ENCODE peak calls at places on chromosomes 13 and 19, in nine cellular contexts. One of them, this sample, is unnamed.

GRCh38 chr13:59690857-59691500 is 472.7 kb downstream of the DIAPH3 start:
- DNase-seq in DMS153: no peak
- DNase-seq in NCI-H345: no peak
- DNase-seq in stimulated activated CD4-positive, alpha-beta T cell treated with anti-CD3 and anti-CD28 coated beads, Interleukin-4, amount 100 ng/mL, for 48 hours: no peak
- DNase-seq in amygdala: no peak
- DNase-seq in ovary: no peak
- DNase-seq in type B pancreatic cell: no peak
- DNase-seq in right cardiac atrium: no peak
- DNase-seq in tibial artery: no peak
- DNase-seq in this sample: no peak

GRCh38 chr13:62837895-62838294 is 1422.2 kb upstream of the PCDH20 start:
- DNase-seq in DMS153: no peak
- DNase-seq in NCI-H345: no peak
- DNase-seq in stimulated activated CD4-positive, alpha-beta T cell treated with anti-CD3 and anti-CD28 coated beads, Interleukin-4, amount 100 ng/mL, for 48 hours: no peak
- DNase-seq in amygdala: no peak
- DNase-seq in ovary: no peak
- DNase-seq in type B pancreatic cell: no peak
- DNase-seq in right cardiac atrium: no peak
- DNase-seq in tibial artery: no peak
- DNase-seq in this sample: no peak

GRCh38 chr19:19602713-19603320 is 15.7 kb downstream of the PBX4 start:
- DNase-seq in DMS153: no peak
- DNase-seq in NCI-H345: no peak
- DNase-seq in stimulated activated CD4-positive, alpha-beta T cell treated with anti-CD3 and anti-CD28 coated beads, Interleukin-4, amount 100 ng/mL, for 48 hours: no peak
- DNase-seq in amygdala: no peak
- DNase-seq in ovary: no peak
- DNase-seq in type B pancreatic cell: no peak
- DNase-seq in right cardiac atrium: no peak
- DNase-seq in tibial artery: no peak
- DNase-seq in this sample: no peak

GRCh38 chr19:57280913-57281425 is 684 bp downstream of the ZNF460 start:
- DNase-seq in DMS153: no peak
- DNase-seq in NCI-H345: peak
- DNase-seq in stimulated activated CD4-positive, alpha-beta T cell treated with anti-CD3 and anti-CD28 coated beads, Interleukin-4, amount 100 ng/mL, for 48 hours: no peak
- DNase-seq in amygdala: no peak
- DNase-seq in ovary: peak
- DNase-seq in type B pancreatic cell: no peak
- DNase-seq in right cardiac atrium: no peak
- DNase-seq in tibial artery: no peak
- DNase-seq in this sample: no peak

GRCh38 chr13:101783554-101783953 is 331.1 kb downstream of the ITGBL1 start:
- DNase-seq in DMS153: no peak
- DNase-seq in NCI-H345: no peak
- DNase-seq in stimulated activated CD4-positive, alpha-beta T cell treated with anti-CD3 and anti-CD28 coated beads, Interleukin-4, amount 100 ng/mL, for 48 hours: no peak
- DNase-seq in amygdala: no peak
- DNase-seq in ovary: no peak
- DNase-seq in type B pancreatic cell: no peak
- DNase-seq in right cardiac atrium: no peak
- DNase-seq in tibial artery: no peak
- DNase-seq in this sample: no peak

GRCh38 chr19:56603829-56604228 is 8.7 kb downstream of the ZNF71 start:
- DNase-seq in DMS153: no peak
- DNase-seq in NCI-H345: no peak
- DNase-seq in stimulated activated CD4-positive, alpha-beta T cell treated with anti-CD3 and anti-CD28 coated beads, Interleukin-4, amount 100 ng/mL, for 48 hours: no peak
- DNase-seq in amygdala: peak
- DNase-seq in ovary: no peak
- DNase-seq in type B pancreatic cell: no peak
- DNase-seq in right cardiac atrium: no peak
- DNase-seq in tibial artery: no peak
- DNase-seq in this sample: no peak

GRCh38 chr19:4528843-4529242 is 6.2 kb downstream of the PLIN5 start:
- DNase-seq in DMS153: no peak
- DNase-seq in NCI-H345: no peak
- DNase-seq in stimulated activated CD4-positive, alpha-beta T cell treated with anti-CD3 and anti-CD28 coated beads, Interleukin-4, amount 100 ng/mL, for 48 hours: no peak
- DNase-seq in amygdala: no peak
- DNase-seq in ovary: no peak
- DNase-seq in type B pancreatic cell: no peak
- DNase-seq in right cardiac atrium: no peak
- DNase-seq in tibial artery: no peak
- DNase-seq in this sample: no peak

GRCh38 chr13:97386832-97387486 is 47.0 kb upstream of the RAP2A start:
- DNase-seq in DMS153: no peak
- DNase-seq in NCI-H345: no peak
- DNase-seq in stimulated activated CD4-positive, alpha-beta T cell treated with anti-CD3 and anti-CD28 coated beads, Interleukin-4, amount 100 ng/mL, for 48 hours: no peak
- DNase-seq in amygdala: no peak
- DNase-seq in ovary: no peak
- DNase-seq in type B pancreatic cell: no peak
- DNase-seq in right cardiac atrium: peak
- DNase-seq in tibial artery: no peak
- DNase-seq in this sample: no peak

GRCh38 chr13:63731896-63732295 is 2316.2 kb upstream of the PCDH20 start:
- DNase-seq in DMS153: no peak
- DNase-seq in NCI-H345: no peak
- DNase-seq in stimulated activated CD4-positive, alpha-beta T cell treated with anti-CD3 and anti-CD28 coated beads, Interleukin-4, amount 100 ng/mL, for 48 hours: no peak
- DNase-seq in amygdala: no peak
- DNase-seq in ovary: no peak
- DNase-seq in type B pancreatic cell: no peak
- DNase-seq in right cardiac atrium: no peak
- DNase-seq in tibial artery: no peak
- DNase-seq in this sample: no peak

GRCh38 chr13:109729031-109729870 is 57.1 kb downstream of the IRS2 start:
- DNase-seq in DMS153: no peak
- DNase-seq in NCI-H345: no peak
- DNase-seq in stimulated activated CD4-positive, alpha-beta T cell treated with anti-CD3 and anti-CD28 coated beads, Interleukin-4, amount 100 ng/mL, for 48 hours: no peak
- DNase-seq in amygdala: no peak
- DNase-seq in ovary: no peak
- DNase-seq in type B pancreatic cell: no peak
- DNase-seq in right cardiac atrium: no peak
- DNase-seq in tibial artery: no peak
- DNase-seq in this sample: no peak

GRCh38 chr13:106372199-106373160 is 163.0 kb downstream of the EFNB2 start:
- DNase-seq in DMS153: no peak
- DNase-seq in NCI-H345: no peak
- DNase-seq in stimulated activated CD4-positive, alpha-beta T cell treated with anti-CD3 and anti-CD28 coated beads, Interleukin-4, amount 100 ng/mL, for 48 hours: no peak
- DNase-seq in amygdala: no peak
- DNase-seq in ovary: no peak
- DNase-seq in type B pancreatic cell: no peak
- DNase-seq in right cardiac atrium: no peak
- DNase-seq in tibial artery: no peak
- DNase-seq in this sample: no peak

GRCh38 chr13:23674795-23675640 is 104.8 kb downstream of the TNFRSF19 start:
- DNase-seq in DMS153: no peak
- DNase-seq in NCI-H345: no peak
- DNase-seq in stimulated activated CD4-positive, alpha-beta T cell treated with anti-CD3 and anti-CD28 coated beads, Interleukin-4, amount 100 ng/mL, for 48 hours: no peak
- DNase-seq in amygdala: no peak
- DNase-seq in ovary: no peak
- DNase-seq in type B pancreatic cell: no peak
- DNase-seq in right cardiac atrium: no peak
- DNase-seq in tibial artery: no peak
- DNase-seq in this sample: no peak

GRCh38 chr19:29202281-29202680 is 10.7 kb downstream of the UQCRFS1 start:
- DNase-seq in DMS153: no peak
- DNase-seq in NCI-H345: no peak
- DNase-seq in stimulated activated CD4-positive, alpha-beta T cell treated with anti-CD3 and anti-CD28 coated beads, Interleukin-4, amount 100 ng/mL, for 48 hours: no peak
- DNase-seq in amygdala: no peak
- DNase-seq in ovary: no peak
- DNase-seq in type B pancreatic cell: no peak
- DNase-seq in right cardiac atrium: no peak
- DNase-seq in tibial artery: no peak
- DNase-seq in this sample: no peak

GRCh38 chr13:79637086-79637763 is 156.3 kb downstream of the NDFIP2 start:
- DNase-seq in DMS153: no peak
- DNase-seq in NCI-H345: no peak
- DNase-seq in stimulated activated CD4-positive, alpha-beta T cell treated with anti-CD3 and anti-CD28 coated beads, Interleukin-4, amount 100 ng/mL, for 48 hours: no peak
- DNase-seq in amygdala: no peak
- DNase-seq in ovary: peak
- DNase-seq in type B pancreatic cell: no peak
- DNase-seq in right cardiac atrium: peak
- DNase-seq in tibial artery: peak
- DNase-seq in this sample: no peak

GRCh38 chr19:33487901-33488817 is 33.4 kb downstream of the PEPD start:
- DNase-seq in DMS153: no peak
- DNase-seq in NCI-H345: no peak
- DNase-seq in stimulated activated CD4-positive, alpha-beta T cell treated with anti-CD3 and anti-CD28 coated beads, Interleukin-4, amount 100 ng/mL, for 48 hours: no peak
- DNase-seq in amygdala: no peak
- DNase-seq in ovary: no peak
- DNase-seq in type B pancreatic cell: no peak
- DNase-seq in right cardiac atrium: no peak
- DNase-seq in tibial artery: no peak
- DNase-seq in this sample: no peak

GRCh38 chr13:87087741-87088140 is 583.4 kb upstream of the SLITRK5 start:
- DNase-seq in DMS153: no peak
- DNase-seq in NCI-H345: no peak
- DNase-seq in stimulated activated CD4-positive, alpha-beta T cell treated with anti-CD3 and anti-CD28 coated beads, Interleukin-4, amount 100 ng/mL, for 48 hours: no peak
- DNase-seq in amygdala: no peak
- DNase-seq in ovary: no peak
- DNase-seq in type B pancreatic cell: no peak
- DNase-seq in right cardiac atrium: no peak
- DNase-seq in tibial artery: no peak
- DNase-seq in this sample: no peak

GRCh38 chr19:15112385-15112784 is 5.2 kb downstream of the SYDE1 start:
- DNase-seq in DMS153: no peak
- DNase-seq in NCI-H345: no peak
- DNase-seq in stimulated activated CD4-positive, alpha-beta T cell treated with anti-CD3 and anti-CD28 coated beads, Interleukin-4, amount 100 ng/mL, for 48 hours: no peak
- DNase-seq in amygdala: no peak
- DNase-seq in ovary: no peak
- DNase-seq in type B pancreatic cell: no peak
- DNase-seq in right cardiac atrium: no peak
- DNase-seq in tibial artery: no peak
- DNase-seq in this sample: no peak